ENCODE peak calls at places on chromosomes 16 and 17, in nine cellular contexts. R, K, P, Q, M, N, E, D and U are unnamed samples.

GRCh38 chr17:78709119-78709681 is 72.9 kb downstream of the CYTH1 start:
- DNase-seq in R (no peak), K (no peak), P (no peak), Q (peak), M (no peak), N (no peak), E (no peak), D (peak), U (peak)

GRCh38 chr17:33142703-33143299 is 150.3 kb downstream of the ASIC2 start:
- DNase-seq in R (no peak), K (no peak), P (peak), Q (no peak), M (no peak), N (peak), E (no peak), D (no peak), U (no peak)

GRCh38 chr16:51155199-51155607 is 4.1 kb upstream of the SALL1 start:
- DNase-seq in R (no peak), K (peak), P (no peak), Q (no peak), M (no peak), N (peak), E (no peak), D (no peak), U (no peak)

GRCh38 chr16:79128706-79129105 is 471.8 kb downstream of the MAF start:
- DNase-seq in R (no peak), K (no peak), P (no peak), Q (no peak), M (no peak), N (no peak), E (no peak), D (no peak), U (no peak)

GRCh38 chr16:67302076-67302475 is 22.7 kb downstream of the PLEKHG4 start:
- DNase-seq in R (no peak), K (no peak), P (no peak), Q (no peak), M (no peak), N (no peak), E (no peak), D (no peak), U (no peak)

GRCh38 chr16:66486773-66487579 is 59.9 kb downstream of the BEAN1 start:
- DNase-seq in R (peak), K (peak), P (peak), Q (no peak), M (no peak), N (no peak), E (no peak), D (no peak), U (no peak)

GRCh38 chr17:79721993-79722671 is 8.6 kb upstream of the ENPP7 start:
- DNase-seq in R (no peak), K (no peak), P (no peak), Q (no peak), M (no peak), N (peak), E (no peak), D (no peak), U (peak)

GRCh38 chr17:13520899-13521572 is 80.7 kb downstream of the HS3ST3A1 start:
- DNase-seq in R (no peak), K (peak), P (peak), Q (no peak), M (peak), N (no peak), E (no peak), D (no peak), U (no peak)

GRCh38 chr16:24610421-24610765 is 71.0 kb downstream of the RBBP6 start:
- DNase-seq in R (no peak), K (peak), P (peak), Q (no peak), M (no peak), N (peak), E (no peak), D (peak), U (no peak)

GRCh38 chr17:13688716-13689115 is 87.0 kb upstream of the HS3ST3A1 start:
- DNase-seq in R (no peak), K (no peak), P (no peak), Q (no peak), M (no peak), N (no peak), E (no peak), D (no peak), U (no peak)

GRCh38 chr17:27384261-27384701 is 72.0 kb upstream of the KSR1 start:
- DNase-seq in R (peak), K (peak), P (peak), Q (no peak), M (peak), N (peak), E (no peak), D (no peak), U (no peak)

GRCh38 chr16:6020162-6020980 is 922.8 kb upstream of the EEF2KMT start:
- DNase-seq in R (no peak), K (no peak), P (no peak), Q (no peak), M (no peak), N (peak), E (no peak), D (no peak), U (no peak)

GRCh38 chr17:64001763-64002529 is 3.8 kb downstream of the PRR29 start:
- DNase-seq in R (no peak), K (no peak), P (no peak), Q (no peak), M (no peak), N (no peak), E (no peak), D (no peak), U (no peak)

GRCh38 chr16:87818533-87819161 is 50.7 kb downstream of the SLC7A5 start:
- DNase-seq in R (no peak), K (no peak), P (no peak), Q (no peak), M (no peak), N (no peak), E (no peak), D (no peak), U (no peak)

GRCh38 chr17:42928714-42929496 is 28.3 kb downstream of the G6PC1 start:
- DNase-seq in R (peak), K (peak), P (peak), Q (peak), M (peak), N (peak), E (no peak), D (peak), U (no peak)

GRCh38 chr17:13016881-13017622 is 775 bp downstream of the ELAC2 start:
- DNase-seq in R (no peak), K (no peak), P (no peak), Q (no peak), M (no peak), N (no peak), E (no peak), D (no peak), U (peak)

GRCh38 chr17:37714897-37715296 is 30.0 kb downstream of the HNF1B start:
- DNase-seq in R (no peak), K (peak), P (no peak), Q (no peak), M (no peak), N (no peak), E (no peak), D (no peak), U (no peak)

GRCh38 chr16:73095885-73096341 is 48.0 kb upstream of the ZFHX3 start:
- DNase-seq in R (no peak), K (peak), P (no peak), Q (no peak), M (no peak), N (peak), E (no peak), D (no peak), U (peak)

GRCh38 chr17:37045271-37045946 is 96.7 kb downstream of the AATF start:
- DNase-seq in R (no peak), K (no peak), P (no peak), Q (no peak), M (no peak), N (no peak), E (no peak), D (no peak), U (no peak)

GRCh38 chr16:3980311-3981111 is 100.0 kb upstream of the CREBBP start:
- DNase-seq in R (peak), K (peak), P (peak), Q (no peak), M (no peak), N (peak), E (no peak), D (no peak), U (no peak)

GRCh38 chr16:53355064-53355463 is 79.2 kb upstream of the RBL2 start:
- DNase-seq in R (no peak), K (no peak), P (no peak), Q (no peak), M (no peak), N (no peak), E (no peak), D (no peak), U (no peak)

GRCh38 chr16:8798174-8798527 is 512 bp downstream of the PMM2 start:
- DNase-seq in R (no peak), K (peak), P (peak), Q (no peak), M (no peak), N (no peak), E (no peak), D (no peak), U (no peak)